ENCODE peak calls at places on chromosomes 13 and 19, in ten cellular contexts. U is tibial artery; P is body of pancreas; W is mesendoderm; H is uterus; Q is dorsolateral prefrontal cortex; K is left ventricle myocardium inferior; E is sigmoid colon; Z is effector memory CD4-positive, alpha-beta T cell; J is cardiac muscle cell. B is an unnamed sample.

GRCh38 chr13:31905896-31906295 is 125.7 kb upstream of the FRY start:
- DNase-seq in U (no peak), K (no peak), H (no peak), Q (no peak), W (no peak), P (no peak), J (no peak), E (no peak), Z (no peak), B (no peak)

GRCh38 chr13:91123456-91124127 is 223.9 kb upstream of the MIR17HG start:
- DNase-seq in Q (no peak), K (no peak), Z (no peak), U (no peak), P (no peak), J (peak; percentile 46), W (peak; percentile 72), E (no peak), H (no peak), B (no peak)

GRCh38 chr19:16824658-16825311 is 4.4 kb upstream of the SIN3B start:
- DNase-seq in Z (no peak), J (peak; percentile 29), Q (no peak), P (no peak), W (peak; percentile 58), H (peak; percentile 56), U (no peak), E (no peak), K (no peak), B (no peak)

GRCh38 chr19:32873560-32873959 is 4.0 kb upstream of the SLC7A9 start:
- DNase-seq in P (no peak), E (no peak), K (no peak), W (no peak), Q (no peak), U (peak; percentile 20), H (no peak), J (no peak), Z (no peak), B (no peak)

GRCh38 chr19:55210120-55210493 is 806 bp upstream of the PTPRH start:
- DNase-seq in U (no peak), W (no peak), P (peak; percentile 55), K (no peak), Q (no peak), H (peak; percentile 28), Z (no peak), J (peak; percentile 82), E (no peak), B (no peak)

GRCh38 chr19:51157265-51157664 is 15.2 kb downstream of the SIGLEC7 start:
- DNase-seq in U (no peak), Z (no peak), Q (no peak), K (no peak), P (no peak), H (no peak), J (no peak), W (no peak), E (no peak), B (no peak)

GRCh38 chr13:26011208-26011573 is 40.6 kb downstream of the SHISA2 start:
- DNase-seq in U (no peak), E (no peak), Z (no peak), K (no peak), J (no peak), W (no peak), Q (no peak), P (no peak), H (no peak), B (no peak)

GRCh38 chr19:6164906-6165531 is 29.6 kb downstream of the ACSBG2 start:
- DNase-seq in E (no peak), Q (no peak), U (no peak), P (no peak), J (no peak), W (no peak), H (no peak), Z (no peak), K (no peak), B (no peak)

GRCh38 chr13:33279898-33280549 is 5.5 kb downstream of the STARD13 start:
- DNase-seq in Z (no peak), K (no peak), P (no peak), Q (no peak), U (no peak), H (no peak), J (peak; percentile 50), W (peak; percentile 55), E (no peak), B (no peak)

GRCh38 chr19:7600721-7601120 is 5.1 kb downstream of the CAMSAP3 start:
- DNase-seq in Q (no peak), K (no peak), U (no peak), W (no peak), E (no peak), J (no peak), Z (no peak), P (no peak), H (no peak), B (no peak)

GRCh38 chr19:57465680-57466381 is 8.9 kb upstream of the VN1R1 start:
- DNase-seq in K (no peak), U (no peak), P (no peak), H (no peak), E (no peak), Q (no peak), W (peak; percentile 79), Z (no peak), J (peak; percentile 40), B (peak; percentile 8)

GRCh38 chr19:46000497-46001246 is 5.4 kb downstream of the CCDC61 start:
- DNase-seq in P (peak; percentile 71), Q (peak; percentile 66), U (no peak), K (peak; percentile 33), W (peak; percentile 49), E (no peak), J (peak; percentile 15), Z (peak; percentile 68), H (no peak), B (peak; percentile 73)

GRCh38 chr13:94343243-94343585 is 136.3 kb downstream of the DCT start:
- DNase-seq in Z (no peak), P (no peak), H (no peak), U (no peak), W (no peak), Q (no peak), E (no peak), K (no peak), J (no peak), B (no peak)

GRCh38 chr13:48511621-48512232 is 21.2 kb downstream of the RCBTB2 start:
- DNase-seq in Z (no peak), K (no peak), H (no peak), W (no peak), E (no peak), Q (no peak), J (no peak), P (peak; percentile 20), U (no peak), B (no peak)
- H3K27me3 ChIP-seq in Z (no peaks in the 10 kb centered on the region), K (no peaks in the 10 kb centered on the region), H (no peaks in the 10 kb centered on the region), W (no peaks in the 10 kb centered on the region), E (no peaks in the 10 kb centered on the region), Q (no peaks in the 10 kb centered on the region), J (no peaks in the 10 kb centered on the region), P (no peaks in the 10 kb centered on the region), U (no peaks in the 10 kb centered on the region), B (no peaks in the 10 kb centered on the region)

GRCh38 chr13:112056284-112056727 is 10.6 kb upstream of the SOX1 start:
- DNase-seq in K (no peak), Z (no peak), J (no peak), H (no peak), P (no peak), E (no peak), Q (no peak), U (no peak), W (no peak), B (no peak)
- H3K27me3 ChIP-seq in K (peaks cover 100% of the 10 kb centered on the region), Z (peaks cover 67% of the 10 kb centered on the region), J (peaks cover 100% of the 10 kb centered on the region), H (no peaks in the 10 kb centered on the region), P (peaks cover 37% of the 10 kb centered on the region), E (peaks cover 37% of the 10 kb centered on the region), Q (peaks cover 9% of the 10 kb centered on the region), U (peaks cover 97% of the 10 kb centered on the region), W (peaks cover 88% of the 10 kb centered on the region), B (peaks cover 12% of the 10 kb centered on the region)

DNA sequence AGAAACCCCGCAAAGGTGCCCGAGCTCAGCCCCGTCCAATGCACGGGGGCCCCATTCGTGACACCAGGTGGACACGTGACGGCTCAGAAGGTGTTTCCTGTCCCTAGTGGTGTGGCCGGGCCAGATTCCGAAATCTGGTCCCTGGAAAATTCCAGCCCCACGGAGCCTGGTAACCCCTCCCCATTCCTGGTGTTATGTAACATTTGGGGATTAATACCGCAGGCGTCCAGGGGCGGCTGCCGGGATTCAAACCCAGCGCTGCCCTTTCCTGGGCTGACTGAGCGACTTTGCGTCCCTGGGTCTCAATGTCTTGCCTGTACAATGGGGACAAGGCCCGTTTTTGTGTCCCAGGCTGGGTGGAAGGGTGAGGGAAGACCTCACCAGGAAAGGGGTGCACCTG is 1.0 kb upstream of the PLK5 start:
- DNase-seq in Z (no peak), W (no peak), H (no peak), U (no peak), P (no peak), E (no peak), K (no peak), J (no peak), Q (no peak), B (no peak)
- H3K27me3 ChIP-seq in Z (peaks cover 18% of the 10 kb centered on the region), W (peaks cover 9% of the 10 kb centered on the region), H (no peaks in the 10 kb centered on the region), U (peaks cover 77% of the 10 kb centered on the region), P (peaks cover 20% of the 10 kb centered on the region), E (peaks cover 25% of the 10 kb centered on the region), K (peaks cover 65% of the 10 kb centered on the region), J (peaks cover 77% of the 10 kb centered on the region), Q (no peaks in the 10 kb centered on the region), B (no peaks in the 10 kb centered on the region)

DNA sequence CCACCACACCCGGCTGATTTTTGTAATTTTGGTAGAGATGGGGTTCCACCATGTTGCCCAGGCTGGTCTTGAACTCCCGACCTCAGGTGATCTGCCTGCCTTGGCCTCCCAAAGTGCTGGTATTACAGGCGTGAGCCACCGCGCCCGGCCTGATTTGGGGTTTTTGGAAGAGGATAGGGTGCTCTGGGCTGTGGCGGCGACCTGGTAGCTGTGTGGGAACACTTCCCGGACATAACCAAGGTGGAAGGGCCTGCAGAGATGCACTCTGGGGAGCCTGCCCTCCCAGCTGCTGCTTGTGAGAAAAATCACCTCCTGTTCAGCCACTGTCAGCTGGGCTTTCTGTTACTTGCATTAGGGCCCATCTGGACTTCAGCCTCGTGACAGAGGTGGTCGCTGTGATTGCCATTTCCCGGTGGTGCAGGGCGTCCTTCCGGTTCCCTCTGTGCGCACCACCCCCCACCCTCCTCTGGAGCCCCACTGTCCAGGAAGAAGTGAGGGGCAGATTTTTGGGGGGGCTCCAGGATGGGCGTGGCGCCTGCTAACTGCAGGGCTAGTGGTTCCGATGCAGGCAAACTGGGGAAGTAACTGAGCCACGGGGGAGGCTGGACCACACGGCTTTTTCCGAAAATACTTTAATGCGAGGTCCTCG is 7.5 kb downstream of the IL4I1 start:
- DNase-seq in U (no peak), W (no peak), E (no peak), K (no peak), H (no peak), J (no peak), Z (no peak), P (no peak), Q (no peak), B (no peak)
- H3K27me3 ChIP-seq in U (peaks cover 33% of the 10 kb centered on the region), W (no peaks in the 10 kb centered on the region), E (peaks cover 6% of the 10 kb centered on the region), K (peaks cover 24% of the 10 kb centered on the region), H (no peaks in the 10 kb centered on the region), J (no peaks in the 10 kb centered on the region), Z (no peaks in the 10 kb centered on the region), P (no peaks in the 10 kb centered on the region), Q (no peaks in the 10 kb centered on the region), B (no peaks in the 10 kb centered on the region)

GRCh38 chr19:15454371-15454800 is 4.6 kb upstream of the WIZ start:
- DNase-seq in W (no peak), E (no peak), Z (no peak), J (no peak), P (peak; percentile 63), U (no peak), Q (no peak), H (no peak), K (no peak), B (no peak)
- H3K27me3 ChIP-seq in W (peaks cover 28% of the 10 kb centered on the region), E (peaks cover 13% of the 10 kb centered on the region), Z (no peaks in the 10 kb centered on the region), J (peaks cover 57% of the 10 kb centered on the region), P (peaks cover 18% of the 10 kb centered on the region), U (peaks cover 50% of the 10 kb centered on the region), Q (peaks cover 7% of the 10 kb centered on the region), H (peaks cover 5% of the 10 kb centered on the region), K (peaks cover 57% of the 10 kb centered on the region), B (no peaks in the 10 kb centered on the region)

B was measured in naive thymus-derived CD4-positive, alpha-beta T cell.